ENCODE peak calls at places on chromosomes 2 and 18, in four cellular contexts. L, G, T and K are unnamed samples.

GRCh38 chr2:112686348-112687217 is 34.2 kb upstream of the NT5DC4 start:
- DNase-seq in L (no peak), G (no peak), T (no peak), K (no peak)

GRCh38 chr2:223180463-223180862 is 128.5 kb downstream of the KCNE4 start:
- DNase-seq in G (no peak), T (peak; percentile 17), L (no peak), K (peak; percentile 71)

GRCh38 chr2:131032393-131032836 is 60.8 kb downstream of the FAM168B start:
- DNase-seq in G (no peak), T (no peak), L (peak; percentile 5), K (no peak)

GRCh38 chr18:78636260-78636659 is 343.4 kb upstream of the SALL3 start:
- DNase-seq in L (no peak), G (no peak), T (no peak), K (no peak)

GRCh38 chr18:76721207-76721996 is 101.0 kb upstream of the ZNF236 start:
- DNase-seq in T (no peak), L (no peak), G (no peak), K (no peak)

GRCh38 chr2:106107509-106108131 is 86.5 kb downstream of the UXS1 start:
- DNase-seq in L (no peak), T (no peak), G (no peak), K (peak; percentile 18)

GRCh38 chr2:176445831-176446433 is 176.7 kb downstream of the MTX2 start:
- DNase-seq in L (no peak), T (peak; percentile 39), G (no peak), K (peak; percentile 57)

GRCh38 chr2:36459725-36460137 is 104.2 kb downstream of the CRIM1 start:
- DNase-seq in L (no peak), G (peak; percentile 40), T (no peak), K (peak; percentile 65)

GRCh38 chr2:200705305-200705985 is 106.3 kb upstream of the BZW1 start:
- DNase-seq in G (no peak), T (no peak), L (no peak), K (peak; percentile 52)

GRCh38 chr18:44679912-44680270 is 797 bp upstream of the SETBP1 start:
- DNase-seq in G (peak; percentile 55), L (peak; percentile 63), T (no peak), K (peak; percentile 79)

GRCh38 chr2:47488870-47489584 is 86.1 kb downstream of the MSH2 start:
- DNase-seq in L (no peak), T (peak; percentile 6), G (no peak), K (peak; percentile 87)

GRCh38 chr2:107633580-107634147 is 193.0 kb upstream of the RGPD4 start:
- DNase-seq in L (no peak), G (no peak), T (peak; percentile 67), K (peak; percentile 60)

GRCh38 chr2:241040811-241041334 is 42.5 kb downstream of the SNED1 start:
- DNase-seq in T (no peak), L (no peak), G (no peak), K (no peak)

GRCh38 chr18:30992231-30992630 is 50.3 kb downstream of the DSC3 start:
- DNase-seq in T (no peak), G (no peak), L (no peak), K (no peak)

GRCh38 chr18:14100503-14101286 is 31.5 kb downstream of the ZNF519 start:
- DNase-seq in T (no peak), G (no peak), L (no peak), K (no peak)

GRCh38 chr2:46963961-46964673 is 48.5 kb upstream of the MCFD2 start:
- DNase-seq in T (no peak), G (no peak), L (no peak), K (no peak)

GRCh38 chr2:122736279-122736678 is 980.8 kb downstream of the TSN start:
- DNase-seq in G (no peak), T (no peak), L (no peak), K (no peak)

GRCh38 chr2:209960676-209961630 is 41.5 kb upstream of the RPE start:
- DNase-seq in L (no peak), T (no peak), G (peak; percentile 21), K (peak; percentile 66)

GRCh38 chr2:207253946-207254345 is 88.2 kb upstream of the KLF7 start:
- DNase-seq in G (no peak), L (no peak), T (peak; percentile 87), K (peak; percentile 86)

GRCh38 chr2:104750061-104750460 is 103.9 kb upstream of the POU3F3 start:
- DNase-seq in T (no peak), L (no peak), G (no peak), K (no peak)

GRCh38 chr2:133566967-133567645 is 1.2 kb downstream of the NCKAP5 start:
- DNase-seq in T (no peak), G (peak; percentile 58), L (peak; percentile 72), K (peak; percentile 65)
- H3K4me3 ChIP-seq in T (no peak overlapping the region), G (peak overlapping the region; percentile 11), L (peak overlapping the region; percentile 44), K (peak overlapping the region; percentile 11)

DNA sequence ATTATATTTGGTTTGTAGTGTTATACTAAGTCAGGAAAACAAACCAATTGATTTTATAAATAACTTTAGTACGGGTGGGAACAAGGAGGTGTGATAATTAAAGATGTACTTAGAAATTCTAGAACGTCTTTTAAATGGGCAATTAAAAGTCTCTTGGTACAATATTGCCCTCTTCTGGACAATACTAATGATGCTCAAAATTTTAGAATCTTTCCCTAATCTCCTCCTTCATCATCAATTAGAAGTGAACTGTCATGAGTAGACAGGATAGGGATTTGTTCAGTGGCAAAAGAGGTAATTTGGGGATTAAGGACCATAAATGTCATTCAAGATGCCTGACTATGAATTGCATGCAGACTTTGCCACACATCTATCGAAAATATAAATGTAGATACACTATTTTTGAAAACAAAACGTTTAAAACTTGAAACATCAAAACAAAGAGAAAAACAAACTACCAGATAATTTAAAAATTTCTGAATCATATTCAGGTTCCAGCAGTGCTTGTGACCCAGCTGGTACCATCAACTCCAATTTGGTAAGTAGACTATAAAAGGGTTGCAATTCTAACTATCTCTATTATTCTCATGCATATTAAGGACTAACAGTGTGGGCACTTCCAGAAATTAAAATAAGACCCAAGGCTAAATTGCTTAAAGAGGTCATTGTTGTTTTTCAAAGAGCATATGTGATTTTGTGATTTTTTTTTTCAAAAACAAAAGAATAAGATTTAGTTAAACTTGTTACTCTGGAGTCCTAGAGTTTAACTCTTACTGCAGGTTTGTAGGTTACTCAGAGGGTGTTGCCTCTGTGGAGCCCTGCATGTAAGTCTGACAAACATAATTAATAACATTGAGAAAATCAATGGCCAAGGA is 123.5 kb downstream of the LAMA3 start:
- DNase-seq in T (no peak), G (no peak), L (no peak), K (peak; percentile 53)
- H3K4me3 ChIP-seq in T (no peak overlapping the region), G (no peak overlapping the region), L (no peak overlapping the region), K (no peak overlapping the region)

DNA sequence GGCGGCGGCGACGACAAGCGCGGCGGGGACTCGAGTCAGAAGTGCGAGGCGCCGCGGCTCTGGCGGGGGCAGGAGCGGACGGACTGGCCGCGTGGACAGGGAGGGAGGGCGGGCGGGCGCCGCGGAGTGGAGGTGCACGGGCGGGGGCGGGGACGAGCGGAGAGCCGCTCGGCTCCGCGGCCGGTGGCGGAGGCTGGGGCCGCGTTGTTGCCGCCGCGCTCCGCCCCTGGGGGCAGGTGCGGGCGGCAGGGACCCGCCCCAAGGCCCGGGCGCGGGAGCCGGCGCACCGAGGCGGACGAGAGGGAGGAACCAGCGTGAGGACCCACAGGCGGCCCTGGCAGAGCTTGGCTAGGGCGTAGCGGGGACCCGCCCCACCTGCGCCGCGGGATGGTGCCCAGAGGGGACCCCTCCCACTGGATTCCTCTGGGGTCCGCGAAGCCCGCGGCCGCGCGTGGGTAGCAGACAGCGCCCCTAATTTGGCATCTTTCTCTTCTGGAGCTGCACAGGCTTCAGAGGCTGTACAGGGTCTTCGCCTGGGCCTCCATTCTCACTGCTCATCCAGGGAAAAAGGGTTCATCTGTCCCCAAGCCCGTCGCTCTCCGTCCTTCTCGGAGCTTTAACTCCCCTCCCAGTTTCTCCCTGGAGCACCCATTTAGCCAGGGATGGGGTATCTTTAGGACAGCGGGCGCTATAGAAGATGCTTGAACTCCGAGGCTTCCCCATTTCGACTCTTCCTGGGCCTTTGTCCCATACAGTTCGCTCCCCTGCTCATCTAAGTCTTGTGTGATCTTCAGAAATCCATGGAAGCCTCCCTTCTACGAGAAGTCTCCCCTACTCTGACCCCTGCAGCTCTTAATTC is at the start of gene TMEM163:
- DNase-seq in G (no peak), T (no peak), L (no peak), K (peak; percentile 11)
- H3K4me3 ChIP-seq in G (peak within 1 kb of the TSS; percentile 54), T (no peak within 1 kb of the TSS), L (peak within 1 kb of the TSS; percentile 71), K (no peak within 1 kb of the TSS)

GRCh38 chr18:9802175-9802747 is 83.5 kb upstream of the TXNDC2 start:
- DNase-seq in G (no peak), L (no peak), T (no peak), K (no peak)

GRCh38 chr18:9806905-9807304 is 78.9 kb upstream of the TXNDC2 start:
- DNase-seq in L (no peak), G (no peak), T (no peak), K (no peak)

GRCh38 chr18:9802774-9803697 is 82.7 kb upstream of the TXNDC2 start:
- DNase-seq in L (no peak), T (no peak), G (no peak), K (no peak)

GRCh38 chr18:9804517-9805104 is 81.2 kb upstream of the TXNDC2 start:
- DNase-seq in L (no peak), G (no peak), T (no peak), K (peak; percentile 40)

GRCh38 chr18:9803698-9804516 is 81.9 kb upstream of the TXNDC2 start:
- DNase-seq in G (peak; percentile 64), L (no peak), T (no peak), K (peak; percentile 60)
- H3K4me3 ChIP-seq in G (no peak overlapping the region), L (peak overlapping the region; percentile 43), T (no peak overlapping the region), K (no peak overlapping the region)

GRCh38 chr2:24454258-24454657 is 36.8 kb upstream of the NCOA1 start:
- DNase-seq in L (no peak), T (no peak), G (no peak), K (peak; percentile 35)
- H3K4me3 ChIP-seq in L (peak overlapping the region; percentile 61), T (peak overlapping the region; percentile 35), G (peak overlapping the region; percentile 35), K (peak overlapping the region; percentile 56)

GRCh38 chr2:239017491-239018098 is 169.7 kb downstream of the TWIST2 start:
- DNase-seq in G (no peak), T (no peak), L (peak; percentile 5), K (no peak)
- H3K4me3 ChIP-seq in G (no peak overlapping the region), T (no peak overlapping the region), L (no peak overlapping the region), K (no peak overlapping the region)

DNA sequence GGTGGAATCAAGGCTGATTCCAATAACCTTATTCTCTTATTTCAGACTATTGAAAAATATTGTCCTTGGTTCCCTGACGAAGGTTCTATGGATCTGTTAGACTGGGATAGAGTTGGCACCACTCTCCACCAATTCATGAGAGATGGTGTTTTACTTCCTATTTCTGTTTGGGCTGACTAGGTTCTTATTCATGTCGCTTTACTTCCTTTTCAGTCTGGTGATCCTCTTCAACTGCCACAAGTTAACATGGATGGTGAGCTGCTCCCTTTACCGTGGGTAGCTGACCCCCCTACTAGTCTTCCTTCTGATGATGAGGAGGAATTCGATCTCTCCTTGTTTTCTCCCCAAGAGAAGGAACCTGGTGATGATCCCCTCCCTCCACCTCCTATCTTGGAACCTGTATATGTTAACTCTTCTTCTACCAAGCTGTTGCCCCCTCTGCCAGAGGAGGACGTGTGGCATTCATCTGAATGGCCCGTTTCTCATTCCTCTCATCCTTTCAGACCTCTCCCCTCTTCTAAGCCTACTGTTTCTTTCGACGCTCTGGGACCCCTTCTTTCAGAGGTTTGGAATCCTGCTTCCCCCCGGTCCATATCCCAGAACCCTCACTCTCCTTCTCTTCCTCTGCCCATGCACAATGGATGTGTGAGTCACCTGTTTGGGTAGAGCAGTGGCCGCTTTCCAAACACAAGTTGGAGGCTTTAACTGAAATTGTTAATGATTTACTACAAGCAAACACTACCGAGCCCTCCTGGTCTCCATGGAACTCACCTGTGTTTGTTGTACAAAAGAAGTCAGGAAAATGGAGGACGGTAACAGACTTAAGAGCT is 13.5 kb upstream of the CNOT11 start:
- DNase-seq in L (no peak), T (no peak), G (no peak), K (no peak)
- H3K4me3 ChIP-seq in L (no peak overlapping the region), T (no peak overlapping the region), G (no peak overlapping the region), K (no peak overlapping the region)